ENCODE peak calls at places on chromosomes 7 and 10, in six cellular contexts. A is H1, Y is SK-N-SH, J is transverse colon, O is sigmoid colon, X is stomach. W is an unnamed sample.

GRCh38 chr10:132856869-132857524 is 71.0 kb upstream of the NKX6-2 start:
- DNase-seq in O (peak; percentile 42), X (no peak), A (no peak), Y (no peak), J (peak; percentile 1), W (no peak)

GRCh38 chr7:2614646-2615330 is 17.0 kb upstream of the TTYH3 start:
- DNase-seq in X (no peak), A (no peak), Y (no peak), O (no peak), J (no peak), W (no peak)

GRCh38 chr10:43299579-43299978 is 32.7 kb upstream of the RASGEF1A start:
- DNase-seq in O (no peak), A (no peak), X (no peak), J (peak; percentile 26), Y (no peak), W (no peak)

GRCh38 chr7:39073432-39073831 is 95.7 kb downstream of the POU6F2 start:
- DNase-seq in A (no peak), X (no peak), J (no peak), O (no peak), Y (no peak), W (no peak)

GRCh38 chr7:150405584-150406310 is 26.6 kb downstream of the ZNF775 start:
- DNase-seq in X (no peak), J (peak; percentile 51), O (no peak), Y (peak; percentile 85), A (peak; percentile 78), W (no peak)

GRCh38 chr10:116974442-116975005 is 30.5 kb downstream of the SHTN1 start:
- DNase-seq in O (no peak), A (no peak), Y (peak; percentile 6), J (no peak), X (no peak), W (no peak)

GRCh38 chr7:138243430-138243829 is 167.2 kb downstream of the AKR1D1 start:
- DNase-seq in O (no peak), Y (no peak), J (no peak), X (peak; percentile 59), A (peak; percentile 57), W (no peak)

GRCh38 chr10:132448248-132448731 is 51.3 kb downstream of the PWWP2B start:
- DNase-seq in J (peak; percentile 91), A (no peak), X (peak; percentile 91), Y (peak; percentile 86), O (no peak), W (no peak)

GRCh38 chr10:103458720-103459119 is at the start of gene CALHM1:
- DNase-seq in O (no peak), X (no peak), A (no peak), J (no peak), Y (no peak), W (no peak)

GRCh38 chr10:34567854-34568253 is 247.2 kb downstream of the PARD3 start:
- DNase-seq in X (no peak), A (no peak), J (no peak), Y (no peak), O (no peak), W (no peak)

GRCh38 chr10:101284171-101285092 is 55.2 kb upstream of the LBX1 start:
- DNase-seq in A (peak; percentile 70), Y (no peak), O (no peak), X (no peak), J (no peak), W (no peak)

GRCh38 chr7:42574693-42575084 is 337.2 kb downstream of the C7orf25 start:
- DNase-seq in A (no peak), O (no peak), Y (no peak), J (no peak), X (no peak), W (no peak)

GRCh38 chr7:5291301-5291700 is 8.6 kb downstream of the SLC29A4 start:
- DNase-seq in X (no peak), A (no peak), O (no peak), J (no peak), Y (no peak), W (no peak)

GRCh38 chr10:126235979-126236851 is 152.1 kb downstream of the ADAM12 start:
- DNase-seq in A (no peak), O (no peak), Y (peak; percentile 74), X (no peak), J (no peak), W (no peak)

GRCh38 chr10:126233182-126233581 is 155.1 kb downstream of the ADAM12 start:
- DNase-seq in J (no peak), Y (no peak), A (no peak), X (no peak), O (no peak), W (no peak)

GRCh38 chr10:126235091-126235978 is 152.9 kb downstream of the ADAM12 start:
- DNase-seq in Y (peak; percentile 44), A (no peak), J (no peak), X (no peak), O (no peak), W (no peak)

GRCh38 chr10:126233721-126234120 is 154.6 kb downstream of the ADAM12 start:
- DNase-seq in A (no peak), X (no peak), J (no peak), Y (no peak), O (no peak), W (no peak)

GRCh38 chr10:126234630-126235029 is 153.6 kb downstream of the ADAM12 start:
- DNase-seq in A (no peak), Y (no peak), O (no peak), X (no peak), J (no peak), W (no peak)
- TF ChIP-seq POLR2AphosphoS5 in A (no peak), Y (no peak), O (no peak), X (no peak), J (no peak), W (no peak)

GRCh38 chr10:124663766-124664360 is 80.3 kb downstream of the FAM53B start:
- DNase-seq in Y (no peak), J (no peak), A (no peak), O (no peak), X (no peak), W (no peak)
- H3K36me3 ChIP-seq in Y (no peaks in the 10 kb centered on the region), J (no peaks in the 10 kb centered on the region), A (no peaks in the 10 kb centered on the region), O (no peaks in the 10 kb centered on the region), X (peaks cover 18% of the 10 kb centered on the region), W (no peaks in the 10 kb centered on the region)

GRCh38 chr7:74185016-74185415 is 10.9 kb downstream of the EIF4H start:
- DNase-seq in Y (no peak), A (no peak), X (no peak), O (no peak), J (no peak), W (no peak)
- TF ChIP-seq POLR2AphosphoS5 in Y (no peak), A (no peak), X (no peak), O (no peak), J (no peak), W (no peak)

DNA sequence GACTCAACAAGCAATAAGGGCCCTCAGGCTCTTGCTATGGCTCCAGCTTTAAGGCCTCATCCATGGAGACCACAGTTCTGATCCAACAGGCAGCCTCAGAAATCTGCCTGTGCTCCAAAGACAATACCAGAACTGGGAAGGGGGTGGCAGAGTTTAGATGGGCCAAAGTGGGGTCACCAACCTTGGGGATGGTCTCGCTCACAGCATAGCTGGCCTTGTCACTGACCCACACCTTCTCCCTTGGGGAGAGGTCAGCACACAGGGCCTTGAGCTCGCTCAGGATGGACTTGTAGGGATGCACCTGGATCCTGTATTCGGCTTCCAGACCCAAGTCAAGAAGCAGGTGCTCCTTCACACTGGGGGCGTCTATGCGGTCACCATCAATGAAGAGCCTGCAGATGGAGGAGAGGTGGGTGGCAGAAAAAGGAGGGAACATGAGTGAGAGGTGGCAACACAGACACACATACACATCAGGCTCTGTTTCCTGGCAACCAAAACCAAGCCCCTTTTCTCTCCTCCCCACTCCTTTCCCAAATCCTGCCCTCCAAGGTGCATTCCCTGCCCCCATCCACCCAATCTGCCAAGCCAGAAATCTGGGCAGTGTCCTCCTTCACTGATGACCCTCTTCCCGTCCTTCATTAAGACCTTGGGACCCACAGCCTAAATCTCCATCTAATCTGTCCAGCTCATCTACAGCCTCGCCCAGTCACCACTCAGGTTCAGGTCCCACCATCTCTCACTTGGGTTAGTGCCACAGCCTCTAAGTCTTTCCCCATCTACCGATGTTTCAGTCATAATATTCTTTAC is 40.9 kb downstream of the XPNPEP1 start:
- DNase-seq in A (no peak), J (no peak), O (no peak), Y (no peak), X (peak; percentile 17), W (no peak)
- H3K36me3 ChIP-seq in A (peaks cover 6% of the 10 kb centered on the region), J (no peaks in the 10 kb centered on the region), O (peaks cover 33% of the 10 kb centered on the region), Y (peaks cover 27% of the 10 kb centered on the region), X (peaks cover 82% of the 10 kb centered on the region), W (no peaks in the 10 kb centered on the region)

GRCh38 chr7:92826258-92827004 is 9.9 kb downstream of the CDK6 start:
- DNase-seq in O (no peak), Y (no peak), X (no peak), J (no peak), A (no peak), W (no peak)

GRCh38 chr7:92824450-92824849 is 11.9 kb downstream of the CDK6 start:
- DNase-seq in J (no peak), Y (no peak), O (no peak), X (no peak), A (no peak), W (no peak)

GRCh38 chr7:92823042-92823441 is 13.3 kb downstream of the CDK6 start:
- DNase-seq in O (no peak), A (no peak), Y (no peak), X (no peak), J (no peak), W (no peak)

GRCh38 chr7:92827464-92827863 is 8.9 kb downstream of the CDK6 start:
- DNase-seq in X (no peak), A (no peak), Y (peak; percentile 19), O (no peak), J (no peak), W (no peak)

GRCh38 chr7:92824901-92825480 is 11.4 kb downstream of the CDK6 start:
- DNase-seq in O (no peak), A (no peak), X (no peak), Y (no peak), J (no peak), W (no peak)
- TF ChIP-seq POLR2AphosphoS5 in O (no peak), A (no peak), X (no peak), Y (no peak), J (no peak), W (no peak)

DNA sequence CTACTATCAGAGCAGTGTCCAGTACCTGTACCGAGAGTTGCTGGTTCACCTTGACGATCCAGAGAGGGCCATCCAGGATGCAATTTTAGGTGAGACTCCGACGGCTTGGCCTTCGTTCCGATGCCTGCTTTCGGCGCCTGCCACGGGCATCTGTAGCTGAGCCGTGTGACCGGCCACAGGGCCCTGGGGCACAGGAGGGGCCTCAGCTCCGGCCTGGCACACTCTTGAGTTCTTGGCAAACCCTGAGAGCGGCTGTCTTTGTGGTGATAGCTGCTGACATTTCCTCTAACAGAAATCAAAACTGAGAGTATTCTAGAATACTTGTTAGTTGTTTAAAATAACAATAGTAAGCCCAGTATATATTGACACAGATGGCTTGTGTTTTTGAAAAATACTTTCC is 52.2 kb upstream of the SUN1 start:
- DNase-seq in Y (no peak), O (no peak), J (no peak), A (no peak), X (no peak), W (no peak)
- H3K36me3 ChIP-seq in Y (peaks cover 43% of the 10 kb centered on the region), O (peaks cover 13% of the 10 kb centered on the region), J (no peaks in the 10 kb centered on the region), A (peaks cover 12% of the 10 kb centered on the region), X (peaks cover 94% of the 10 kb centered on the region), W (peaks cover 41% of the 10 kb centered on the region)

W was measured in SK-N-MC.